ENCODE peak calls at places on chromosome X, in six cellular contexts. R is AG09319; I is NCI-H82; M is CD8-positive, alpha-beta memory T cell; A is NCI-H1092 treated with DMSO at 0.1 percent for 48 hours; Y is anterior cingulate cortex. K is an unnamed sample.

GRCh38 chrX:152822383-152823086 is 8.0 kb downstream of the CETN2 start:
- DNase-seq in Y (no peak), I (no peak), R (no peak), M (no peak), A (no peak), K (no peak)

GRCh38 chrX:117092641-117093040 is 629.9 kb upstream of the CT83 start:
- DNase-seq in M (no peak), R (no peak), I (no peak), A (no peak), Y (no peak), K (no peak)

GRCh38 chrX:68488657-68489056 is 10.2 kb upstream of the YIPF6 start:
- DNase-seq in I (no peak), M (no peak), Y (no peak), A (no peak), R (no peak), K (no peak)

GRCh38 chrX:111164728-111165127 is 68.7 kb downstream of the PAK3 start:
- DNase-seq in R (no peak), A (peak; percentile 37), Y (no peak), I (peak; percentile 46), M (no peak), K (no peak)

GRCh38 chrX:10470009-10470408 is 150.4 kb downstream of the MID1 start:
- DNase-seq in I (no peak), R (no peak), M (no peak), A (no peak), Y (no peak), K (no peak)

GRCh38 chrX:18676470-18676869 is 4.6 kb upstream of the RS1 start:
- DNase-seq in I (peak; percentile 81), Y (no peak), M (no peak), A (peak; percentile 54), R (no peak), K (no peak)

GRCh38 chrX:136261316-136261715 is 10.1 kb upstream of the MAP7D3 start:
- DNase-seq in R (no peak), M (no peak), A (no peak), I (no peak), Y (no peak), K (no peak)

GRCh38 chrX:115650916-115651315 is 89.9 kb downstream of the PLS3 start:
- DNase-seq in R (peak; percentile 18), Y (no peak), M (no peak), A (peak; percentile 51), I (peak; percentile 75), K (no peak)

GRCh38 chrX:22163306-22163705 is 109.4 kb upstream of the CBLL2 start:
- DNase-seq in A (peak; percentile 39), M (no peak), Y (no peak), R (no peak), I (no peak), K (no peak)

GRCh38 chrX:131607796-131608369 is 64.0 kb downstream of the OR13H1 start:
- DNase-seq in I (no peak), A (no peak), Y (no peak), M (no peak), R (no peak), K (no peak)

K was measured in natural killer cell treated with Interleukin-12 subunit alpha and Interleukin-12 subunit beta and Interleukin-15 and Interleukin-18, amount 100 ng/mL, for 72 hours.